ENCODE peak calls at places on chromosomes 11 and 22, in six cellular contexts. One of them, this sample, is unnamed.

GRCh38 chr11:119671048-119671447 is 58.0 kb downstream of the NECTIN1 start:
- DNase-seq in HL-60: no peak
- DNase-seq in left ventricle myocardium inferior: peak; percentile 89
- DNase-seq in AG09309: peak; percentile 11
- DNase-seq in AG04450: peak; percentile 88
- DNase-seq in A549: no peak
- DNase-seq in this sample: peak; percentile 88

GRCh38 chr11:110710520-110711381 is 1.5 kb downstream of the ARHGAP20 start:
- DNase-seq in HL-60: no peak
- DNase-seq in left ventricle myocardium inferior: peak; percentile 23
- DNase-seq in AG09309: no peak
- DNase-seq in AG04450: no peak
- DNase-seq in A549: no peak
- DNase-seq in this sample: peak; percentile 51

GRCh38 chr11:77821349-77821851 is 456 bp downstream of the AAMDC start:
- DNase-seq in HL-60: no peak
- DNase-seq in left ventricle myocardium inferior: peak; percentile 21
- DNase-seq in AG09309: no peak
- DNase-seq in AG04450: no peak
- DNase-seq in A549: peak; percentile 18
- DNase-seq in this sample: peak; percentile 40

GRCh38 chr11:66868726-66869291 is 11.9 kb downstream of the LRFN4 start:
- DNase-seq in HL-60: peak; percentile 44
- DNase-seq in left ventricle myocardium inferior: no peak
- DNase-seq in AG09309: no peak
- DNase-seq in AG04450: no peak
- DNase-seq in A549: peak; percentile 89
- DNase-seq in this sample: no peak

GRCh38 chr11:92845390-92846185 is 123.9 kb upstream of the MTNR1B start:
- DNase-seq in HL-60: no peak
- DNase-seq in left ventricle myocardium inferior: no peak
- DNase-seq in AG09309: no peak
- DNase-seq in AG04450: no peak
- DNase-seq in A549: no peak
- DNase-seq in this sample: no peak

GRCh38 chr11:9357041-9357440 is 27.4 kb upstream of the IPO7 start:
- DNase-seq in HL-60: no peak
- DNase-seq in left ventricle myocardium inferior: no peak
- DNase-seq in AG09309: no peak
- DNase-seq in AG04450: no peak
- DNase-seq in A549: no peak
- DNase-seq in this sample: no peak

GRCh38 chr11:8512547-8512946 is 81.5 kb downstream of the STK33 start:
- DNase-seq in HL-60: peak; percentile 4
- DNase-seq in left ventricle myocardium inferior: no peak
- DNase-seq in AG09309: no peak
- DNase-seq in AG04450: no peak
- DNase-seq in A549: no peak
- DNase-seq in this sample: no peak

GRCh38 chr11:117410861-117411725 is 83.4 kb downstream of the CEP164 start:
- DNase-seq in HL-60: no peak
- DNase-seq in left ventricle myocardium inferior: no peak
- DNase-seq in AG09309: no peak
- DNase-seq in AG04450: no peak
- DNase-seq in A549: no peak
- DNase-seq in this sample: no peak

GRCh38 chr22:44167501-44167900 is 13.2 kb upstream of the PARVG start:
- DNase-seq in HL-60: no peak
- DNase-seq in left ventricle myocardium inferior: no peak
- DNase-seq in AG09309: no peak
- DNase-seq in AG04450: no peak
- DNase-seq in A549: no peak
- DNase-seq in this sample: no peak

GRCh38 chr11:111573821-111574249 is 28.4 kb upstream of the SIK2 start:
- DNase-seq in HL-60: no peak
- DNase-seq in left ventricle myocardium inferior: no peak
- DNase-seq in AG09309: no peak
- DNase-seq in AG04450: no peak
- DNase-seq in A549: no peak
- DNase-seq in this sample: no peak

GRCh38 chr11:104291646-104292045 is 127.7 kb upstream of the PDGFD start:
- DNase-seq in HL-60: no peak
- DNase-seq in left ventricle myocardium inferior: no peak
- DNase-seq in AG09309: no peak
- DNase-seq in AG04450: no peak
- DNase-seq in A549: no peak
- DNase-seq in this sample: peak; percentile 18

GRCh38 chr11:17766590-17766989 is 32.0 kb downstream of the KCNC1 start:
- DNase-seq in HL-60: no peak
- DNase-seq in left ventricle myocardium inferior: no peak
- DNase-seq in AG09309: no peak
- DNase-seq in AG04450: no peak
- DNase-seq in A549: no peak
- DNase-seq in this sample: no peak

GRCh38 chr22:44671742-44672141 is 30.3 kb upstream of the PRR5 start:
- DNase-seq in HL-60: peak; percentile 52
- DNase-seq in left ventricle myocardium inferior: no peak
- DNase-seq in AG09309: no peak
- DNase-seq in AG04450: no peak
- DNase-seq in A549: no peak
- DNase-seq in this sample: peak; percentile 83

GRCh38 chr11:70666336-70666735 is 268.0 kb downstream of the CTTN start:
- DNase-seq in HL-60: no peak
- DNase-seq in left ventricle myocardium inferior: no peak
- DNase-seq in AG09309: no peak
- DNase-seq in AG04450: no peak
- DNase-seq in A549: no peak
- DNase-seq in this sample: no peak

GRCh38 chr11:36365937-36366336 is 69.8 kb downstream of the PRR5L start:
- DNase-seq in HL-60: no peak
- DNase-seq in left ventricle myocardium inferior: no peak
- DNase-seq in AG09309: no peak
- DNase-seq in AG04450: no peak
- DNase-seq in A549: no peak
- DNase-seq in this sample: no peak

GRCh38 chr11:269146-269890 is 8.9 kb upstream of the NLRP6 start:
- DNase-seq in HL-60: peak; percentile 96
- DNase-seq in left ventricle myocardium inferior: no peak
- DNase-seq in AG09309: no peak
- DNase-seq in AG04450: no peak
- DNase-seq in A549: no peak
- DNase-seq in this sample: no peak

GRCh38 chr11:74701351-74701750 is 29.9 kb downstream of the CHRDL2 start:
- DNase-seq in HL-60: no peak
- DNase-seq in left ventricle myocardium inferior: no peak
- DNase-seq in AG09309: no peak
- DNase-seq in AG04450: no peak
- DNase-seq in A549: no peak
- DNase-seq in this sample: no peak

GRCh38 chr22:26825960-26826359 is 168.6 kb downstream of the MIAT start:
- DNase-seq in HL-60: no peak
- DNase-seq in left ventricle myocardium inferior: no peak
- DNase-seq in AG09309: no peak
- DNase-seq in AG04450: no peak
- DNase-seq in A549: no peak
- DNase-seq in this sample: no peak

GRCh38 chr11:12393691-12394090 is 16.3 kb downstream of the PARVA start:
- DNase-seq in HL-60: no peak
- DNase-seq in left ventricle myocardium inferior: no peak
- DNase-seq in AG09309: no peak
- DNase-seq in AG04450: no peak
- DNase-seq in A549: no peak
- DNase-seq in this sample: no peak

GRCh38 chr11:119368121-119369034 is 13.1 kb downstream of the USP2 start:
- DNase-seq in HL-60: no peak
- DNase-seq in left ventricle myocardium inferior: peak; percentile 81
- DNase-seq in AG09309: no peak
- DNase-seq in AG04450: no peak
- DNase-seq in A549: no peak
- DNase-seq in this sample: peak; percentile 34

GRCh38 chr11:130121430-130121978 is 38.1 kb upstream of the ST14 start:
- DNase-seq in HL-60: no peak
- DNase-seq in left ventricle myocardium inferior: no peak
- DNase-seq in AG09309: no peak
- DNase-seq in AG04450: peak; percentile 34
- DNase-seq in A549: no peak
- DNase-seq in this sample: peak; percentile 81

GRCh38 chr22:26367402-26368245 is 61.4 kb upstream of the ASPHD2 start:
- DNase-seq in HL-60: peak; percentile 31
- DNase-seq in left ventricle myocardium inferior: no peak
- DNase-seq in AG09309: no peak
- DNase-seq in AG04450: no peak
- DNase-seq in A549: peak; percentile 10
- DNase-seq in this sample: peak; percentile 20

GRCh38 chr11:134786636-134787035 is 374.6 kb upstream of the B3GAT1 start:
- DNase-seq in HL-60: no peak
- DNase-seq in left ventricle myocardium inferior: no peak
- DNase-seq in AG09309: no peak
- DNase-seq in AG04450: no peak
- DNase-seq in A549: no peak
- DNase-seq in this sample: no peak

GRCh38 chr11:65429724-65430405 is 7.3 kb downstream of the NEAT1 start:
- DNase-seq in HL-60: peak; percentile 46
- DNase-seq in left ventricle myocardium inferior: peak; percentile 72
- DNase-seq in AG09309: peak; percentile 81
- DNase-seq in AG04450: no peak
- DNase-seq in A549: no peak
- DNase-seq in this sample: peak; percentile 80

GRCh38 chr22:40076702-40077645 is 82.2 kb downstream of the FAM83F start:
- DNase-seq in HL-60: peak; percentile 13
- DNase-seq in left ventricle myocardium inferior: no peak
- DNase-seq in AG09309: no peak
- DNase-seq in AG04450: peak; percentile 4
- DNase-seq in A549: no peak
- DNase-seq in this sample: peak; percentile 43

GRCh38 chr11:62556102-62556871 is 9.7 kb upstream of the AHNAK start:
- DNase-seq in HL-60: peak; percentile 98
- DNase-seq in left ventricle myocardium inferior: peak; percentile 87
- DNase-seq in AG09309: peak; percentile 84
- DNase-seq in AG04450: peak; percentile 86
- DNase-seq in A549: peak; percentile 99
- DNase-seq in this sample: peak; percentile 95

GRCh38 chr22:21624120-21624879 is 5.5 kb downstream of the YDJC start:
- DNase-seq in HL-60: no peak
- DNase-seq in left ventricle myocardium inferior: peak; percentile 52
- DNase-seq in AG09309: no peak
- DNase-seq in AG04450: no peak
- DNase-seq in A549: no peak
- DNase-seq in this sample: peak; percentile 23

DNA sequence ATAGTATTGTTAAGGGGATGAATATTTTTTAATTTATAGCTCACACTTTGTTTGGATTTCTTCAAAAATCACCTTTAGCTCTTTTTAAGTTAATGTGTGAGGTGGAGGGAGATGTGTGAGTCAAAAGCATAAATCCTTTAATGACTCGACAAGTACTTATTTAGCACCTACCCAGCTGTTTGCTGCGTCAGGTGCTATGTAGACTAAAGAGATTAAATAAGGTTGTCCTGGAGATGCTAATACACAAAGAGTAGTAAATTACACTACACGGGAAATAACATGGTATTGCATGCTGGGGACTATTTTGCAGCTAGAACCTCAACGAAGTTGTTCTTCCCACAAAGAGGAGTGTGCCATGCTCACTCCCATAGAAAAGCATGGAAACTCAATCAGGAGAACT is 583.3 kb upstream of the TENM4 start:
- DNase-seq in HL-60: no peak
- DNase-seq in left ventricle myocardium inferior: no peak
- DNase-seq in AG09309: no peak
- DNase-seq in AG04450: no peak
- DNase-seq in A549: no peak
- DNase-seq in this sample: no peak
- H3K4me3 ChIP-seq in HL-60: no peak overlapping the region
- H3K4me3 ChIP-seq in left ventricle myocardium inferior: no peak overlapping the region
- H3K4me3 ChIP-seq in AG09309: no peak overlapping the region
- H3K4me3 ChIP-seq in AG04450: no peak overlapping the region
- H3K4me3 ChIP-seq in A549: no peak overlapping the region
- H3K4me3 ChIP-seq in this sample: no peak overlapping the region

GRCh38 chr22:31659246-31659645 is 2.8 kb downstream of the PISD start:
- DNase-seq in HL-60: no peak
- DNase-seq in left ventricle myocardium inferior: no peak
- DNase-seq in AG09309: no peak
- DNase-seq in AG04450: no peak
- DNase-seq in A549: no peak
- DNase-seq in this sample: no peak

GRCh38 chr22:31661851-31662667 is at the start of gene PISD:
- DNase-seq in HL-60: peak; percentile 96
- DNase-seq in left ventricle myocardium inferior: peak; percentile 95
- DNase-seq in AG09309: peak; percentile 62
- DNase-seq in AG04450: peak; percentile 74
- DNase-seq in A549: peak; percentile 88
- DNase-seq in this sample: peak; percentile 91

DNA sequence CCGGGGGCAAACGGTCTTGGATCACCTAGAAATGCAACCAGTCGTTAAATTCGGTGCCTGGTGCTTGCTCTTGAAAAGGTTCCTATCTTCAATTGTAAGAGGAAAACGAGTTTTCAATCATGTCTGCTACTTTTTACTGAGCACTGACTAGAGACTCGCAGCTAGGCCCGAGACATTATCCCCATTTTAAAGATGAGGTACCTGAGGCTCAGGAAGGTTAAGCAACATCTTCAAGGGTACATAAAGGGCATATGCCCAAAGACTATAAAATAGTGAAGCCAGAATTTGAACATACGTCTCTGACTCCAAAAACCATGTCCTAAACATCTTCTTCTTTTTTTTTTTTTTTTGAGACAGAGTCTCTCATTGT is 638 bp upstream of the PISD start:
- DNase-seq in HL-60: no peak
- DNase-seq in left ventricle myocardium inferior: no peak
- DNase-seq in AG09309: no peak
- DNase-seq in AG04450: no peak
- DNase-seq in A549: no peak
- DNase-seq in this sample: no peak
- H3K4me3 ChIP-seq in HL-60: peak overlapping the region; percentile 88
- H3K4me3 ChIP-seq in left ventricle myocardium inferior: peak overlapping the region; percentile 81
- H3K4me3 ChIP-seq in AG09309: peak overlapping the region; percentile 87
- H3K4me3 ChIP-seq in AG04450: no peak overlapping the region
- H3K4me3 ChIP-seq in A549: peak overlapping the region; percentile 72
- H3K4me3 ChIP-seq in this sample: no peak overlapping the region

GRCh38 chr11:132523929-132524328 is 1008.4 kb downstream of the OPCML start:
- DNase-seq in HL-60: no peak
- DNase-seq in left ventricle myocardium inferior: no peak
- DNase-seq in AG09309: no peak
- DNase-seq in AG04450: no peak
- DNase-seq in A549: no peak
- DNase-seq in this sample: no peak
- H3K4me3 ChIP-seq in HL-60: no peak overlapping the region
- H3K4me3 ChIP-seq in left ventricle myocardium inferior: no peak overlapping the region
- H3K4me3 ChIP-seq in AG09309: no peak overlapping the region
- H3K4me3 ChIP-seq in AG04450: no peak overlapping the region
- H3K4me3 ChIP-seq in A549: no peak overlapping the region
- H3K4me3 ChIP-seq in this sample: no peak overlapping the region

GRCh38 chr22:17778412-17778976 is 4.2 kb upstream of the BID start:
- DNase-seq in HL-60: no peak
- DNase-seq in left ventricle myocardium inferior: no peak
- DNase-seq in AG09309: no peak
- DNase-seq in AG04450: no peak
- DNase-seq in A549: no peak
- DNase-seq in this sample: no peak
- H3K4me3 ChIP-seq in HL-60: peak overlapping the region; percentile 38
- H3K4me3 ChIP-seq in left ventricle myocardium inferior: no peak overlapping the region
- H3K4me3 ChIP-seq in AG09309: no peak overlapping the region
- H3K4me3 ChIP-seq in AG04450: no peak overlapping the region
- H3K4me3 ChIP-seq in A549: no peak overlapping the region
- H3K4me3 ChIP-seq in this sample: no peak overlapping the region